ENCODE peak calls at places on chromosomes 11 and 22, in eight cellular contexts. F is neural progenitor cell, C is pancreas, V is right lobe of liver, B is K562, P is colonic mucosa, T is foreskin keratinocyte, O is left ventricle myocardium inferior. J is an unnamed sample.

GRCh38 chr11:133946541-133947297 is 10.0 kb downstream of the IGSF9B start:
- DNase-seq in F (peak; percentile 68), C (no peak), V (no peak), B (no peak), P (no peak), T (no peak), O (peak; percentile 51), J (peak; percentile 50)

GRCh38 chr22:30245985-30246901 is at the start of gene LIF:
- DNase-seq in F (peak; percentile 60), C (no peak), V (no peak), B (peak; percentile 26), P (peak; percentile 42), T (peak; percentile 28), O (no peak), J (no peak)

GRCh38 chr11:95231881-95232605 is 1.0 kb upstream of the SESN3 start:
- DNase-seq in F (peak; percentile 87), C (peak; percentile 61), V (peak; percentile 86), B (no peak), P (peak; percentile 72), T (peak; percentile 45), O (peak; percentile 66), J (peak; percentile 66)

GRCh38 chr22:37626144-37626543 is 13.3 kb upstream of the SH3BP1 start:
- DNase-seq in F (no peak), C (no peak), V (peak; percentile 93), B (no peak), P (no peak), T (no peak), O (peak; percentile 78), J (peak; percentile 62)

GRCh38 chr11:58726594-58727414 is 4.9 kb downstream of the GLYAT start:
- DNase-seq in F (no peak), C (no peak), V (no peak), B (peak; percentile 58), P (no peak), T (no peak), O (no peak), J (no peak)

GRCh38 chr11:35702126-35702525 is 39.6 kb downstream of the TRIM44 start:
- DNase-seq in F (no peak), C (no peak), V (no peak), B (no peak), P (no peak), T (no peak), O (no peak), J (no peak)

GRCh38 chr11:35145249-35145648 is 6.3 kb downstream of the CD44 start:
- DNase-seq in F (no peak), C (peak; percentile 35), V (peak; percentile 56), B (peak; percentile 30), P (no peak), T (no peak), O (no peak), J (no peak)

GRCh38 chr11:120642196-120642894 is 130.8 kb downstream of the GRIK4 start:
- DNase-seq in F (no peak), C (no peak), V (no peak), B (no peak), P (no peak), T (no peak), O (no peak), J (no peak)

GRCh38 chr11:3095712-3096361 is 38.6 kb upstream of the CARS1 start:
- DNase-seq in F (peak; percentile 69), C (no peak), V (no peak), B (no peak), P (no peak), T (peak; percentile 74), O (no peak), J (peak; percentile 67)

GRCh38 chr22:46436595-46437163 is 100.7 kb downstream of the CELSR1 start:
- DNase-seq in F (no peak), C (no peak), V (no peak), B (no peak), P (no peak), T (peak; percentile 98), O (no peak), J (no peak)

GRCh38 chr11:96275807-96276594 is 67.0 kb downstream of the MAML2 start:
- DNase-seq in F (no peak), C (no peak), V (no peak), B (no peak), P (no peak), T (peak; percentile 56), O (no peak), J (no peak)

GRCh38 chr11:84264066-84264465 is 977.9 kb upstream of the CCDC90B start:
- DNase-seq in F (no peak), C (no peak), V (no peak), B (no peak), P (no peak), T (no peak), O (no peak), J (no peak)

GRCh38 chr11:83641511-83641910 is 355.3 kb upstream of the CCDC90B start:
- DNase-seq in F (peak; percentile 48), C (no peak), V (no peak), B (no peak), P (no peak), T (no peak), O (peak; percentile 37), J (peak; percentile 18)

GRCh38 chr22:49954354-49954753 is 6.2 kb upstream of the PIM3 start:
- DNase-seq in F (no peak), C (peak; percentile 77), V (peak; percentile 89), B (no peak), P (no peak), T (no peak), O (peak; percentile 79), J (no peak)

GRCh38 chr22:33996824-33997223 is 76.5 kb upstream of the LARGE1 start:
- DNase-seq in F (no peak), C (no peak), V (no peak), B (no peak), P (no peak), T (no peak), O (no peak), J (no peak)

GRCh38 chr11:98069861-98070260 is 950.9 kb upstream of the CNTN5 start:
- DNase-seq in F (no peak), C (no peak), V (no peak), B (no peak), P (no peak), T (no peak), O (no peak), J (no peak)
- H3K27ac ChIP-seq in F (no peak overlapping the region), C (no peak overlapping the region), V (no peak overlapping the region), B (no peak overlapping the region), P (no peak overlapping the region), T (no peak overlapping the region), O (no peak overlapping the region), J (no peak overlapping the region)

GRCh38 chr11:68338041-68338800 is 25.8 kb downstream of the LRP5 start:
- DNase-seq in F (no peak), C (no peak), V (no peak), B (no peak), P (no peak), T (peak; percentile 94), O (no peak), J (no peak)
- H3K4me1 ChIP-seq in F (peaks cover 30% of the 10 kb centered on the region), C (no peaks in the 10 kb centered on the region), V (no peaks in the 10 kb centered on the region), B (peaks cover 6% of the 10 kb centered on the region), P (no peaks in the 10 kb centered on the region), T (peaks cover 23% of the 10 kb centered on the region), O (peaks cover 84% of the 10 kb centered on the region), J (peaks cover 70% of the 10 kb centered on the region)

GRCh38 chr11:119101367-119101758 is 290 bp downstream of the DPAGT1 start:
- DNase-seq in F (no peak), C (no peak), V (no peak), B (peak; percentile 58), P (peak; percentile 54), T (no peak), O (no peak), J (no peak)

GRCh38 chr11:119101759-119102423 is at the start of gene DPAGT1:
- DNase-seq in F (peak; percentile 96), C (peak; percentile 92), V (peak; percentile 88), B (peak; percentile 86), P (peak; percentile 94), T (peak; percentile 98), O (peak; percentile 86), J (peak; percentile 95)

GRCh38 chr11:119106564-119107537 is at the start of gene C2CD2L:
- DNase-seq in F (peak; percentile 95), C (peak; percentile 89), V (peak; percentile 92), B (peak; percentile 96), P (peak; percentile 93), T (peak; percentile 78), O (peak; percentile 92), J (peak; percentile 88)

GRCh38 chr11:119100960-119101349 is 698 bp downstream of the DPAGT1 start:
- DNase-seq in F (peak; percentile 48), C (no peak), V (no peak), B (no peak), P (no peak), T (no peak), O (no peak), J (no peak)

GRCh38 chr11:119103793-119104192 is 2.1 kb upstream of the DPAGT1 start:
- DNase-seq in F (no peak), C (no peak), V (no peak), B (peak; percentile 33), P (no peak), T (no peak), O (no peak), J (no peak)
- TF ChIP-seq CTCF in F (peak; percentile 7), C (no peak), V (no peak), B (peak; percentile 64), P (no peak), T (peak; percentile 26), O (no peak), J (no peak)

GRCh38 chr11:66050581-66051231 is 1.5 kb upstream of the SF3B2 start:
- DNase-seq in F (no peak), C (no peak), V (no peak), B (no peak), P (no peak), T (no peak), O (no peak), J (no peak)

GRCh38 chr11:66051371-66051765 is 796 bp upstream of the SF3B2 start:
- DNase-seq in F (no peak), C (no peak), V (no peak), B (no peak), P (no peak), T (no peak), O (no peak), J (no peak)

GRCh38 chr11:66055021-66055420 is 2.9 kb downstream of the SF3B2 start:
- DNase-seq in F (no peak), C (no peak), V (peak; percentile 48), B (no peak), P (no peak), T (no peak), O (no peak), J (no peak)

GRCh38 chr11:66052664-66052982 is 459 bp downstream of the SF3B2 start:
- DNase-seq in F (no peak), C (no peak), V (no peak), B (no peak), P (no peak), T (no peak), O (no peak), J (no peak)

DNA sequence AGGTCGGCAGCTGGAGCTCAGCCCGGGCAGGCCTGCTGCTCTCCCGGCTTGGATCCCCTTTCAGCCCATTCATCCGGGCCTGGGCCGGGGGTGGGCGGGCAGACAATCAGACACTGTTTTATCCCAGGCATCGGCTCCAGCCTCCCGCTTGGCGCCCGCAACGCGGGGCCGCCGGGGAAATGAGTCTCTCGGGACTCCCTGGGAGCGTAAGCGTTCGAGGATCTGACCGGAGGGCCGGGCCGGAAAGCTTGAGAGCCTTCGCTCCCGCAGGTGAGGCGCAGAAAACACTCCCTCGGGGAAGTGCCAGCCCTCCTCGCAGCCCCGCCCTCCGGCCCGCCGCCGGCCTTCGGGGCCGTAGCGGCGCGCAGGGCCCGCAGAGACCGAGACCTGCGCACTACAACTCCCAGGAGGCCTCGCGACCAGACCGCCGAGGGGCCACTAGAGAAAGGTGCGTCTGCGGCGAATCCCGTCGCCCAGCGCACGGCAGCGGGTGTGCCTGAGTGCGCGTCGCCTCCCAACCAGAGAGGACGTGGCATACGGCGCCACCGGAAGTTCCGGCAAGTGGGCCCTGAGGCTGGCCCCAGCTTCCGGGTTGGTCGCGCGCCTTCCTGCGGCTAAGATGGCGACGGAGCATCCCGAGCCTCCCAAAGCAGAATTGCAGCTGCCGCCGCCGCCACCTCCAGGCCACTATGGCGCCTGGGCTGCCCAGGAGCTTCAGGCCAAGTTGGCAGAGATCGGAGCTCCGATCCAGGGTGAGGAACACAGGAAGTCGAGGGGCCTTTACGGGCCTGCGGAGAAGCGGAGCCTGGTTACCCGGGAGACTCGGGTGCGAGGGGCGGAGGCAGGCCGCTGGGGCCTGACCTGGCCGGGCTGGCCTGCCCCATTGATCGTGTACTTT is at the start of gene SF3B2:
- DNase-seq in F (peak; percentile 100), C (peak; percentile 98), V (peak; percentile 100), B (peak; percentile 94), P (peak; percentile 98), T (peak; percentile 97), O (peak; percentile 98), J (peak; percentile 96)
- H3K27ac ChIP-seq in F (peak within 1 kb of the TSS; percentile 92), C (peak within 1 kb of the TSS; percentile 90), V (peak within 1 kb of the TSS; percentile 27), B (peak within 1 kb of the TSS; percentile 85), P (peak within 1 kb of the TSS; percentile 95), T (peak within 1 kb of the TSS; percentile 59), O (peak within 1 kb of the TSS; percentile 91), J (peak within 1 kb of the TSS; percentile 93)